ENCODE peak calls at places on chromosomes 7 and 10, in eight cellular contexts. One of them, this sample, is unnamed.

GRCh38 chr10:28906440-28906839 is 229.1 kb downstream of the BAMBI start:
- DNase-seq in tibial nerve: no peak
- DNase-seq in NB4: no peak
- DNase-seq in progenitor cell of endocrine pancreas: no peak
- DNase-seq in heart right ventricle: no peak
- DNase-seq in cardiac muscle cell: no peak
- DNase-seq in right atrium auricular region: peak
- DNase-seq in A549: no peak
- DNase-seq in this sample: no peak

GRCh38 chr7:116777613-116778380 is 84.6 kb upstream of the CAPZA2 start:
- DNase-seq in tibial nerve: no peak
- DNase-seq in NB4: no peak
- DNase-seq in progenitor cell of endocrine pancreas: no peak
- DNase-seq in heart right ventricle: no peak
- DNase-seq in cardiac muscle cell: peak
- DNase-seq in right atrium auricular region: no peak
- DNase-seq in A549: no peak
- DNase-seq in this sample: no peak

GRCh38 chr7:98300595-98301372 is 19.3 kb downstream of the BRI3 start:
- DNase-seq in tibial nerve: no peak
- DNase-seq in NB4: no peak
- DNase-seq in progenitor cell of endocrine pancreas: no peak
- DNase-seq in heart right ventricle: no peak
- DNase-seq in cardiac muscle cell: no peak
- DNase-seq in right atrium auricular region: no peak
- DNase-seq in A549: no peak
- DNase-seq in this sample: no peak

GRCh38 chr7:80150621-80151273 is 16.1 kb downstream of the GNAI1 start:
- DNase-seq in tibial nerve: no peak
- DNase-seq in NB4: no peak
- DNase-seq in progenitor cell of endocrine pancreas: no peak
- DNase-seq in heart right ventricle: no peak
- DNase-seq in cardiac muscle cell: peak
- DNase-seq in right atrium auricular region: no peak
- DNase-seq in A549: no peak
- DNase-seq in this sample: no peak

GRCh38 chr7:25250386-25250785 is 22.1 kb upstream of the NPVF start:
- DNase-seq in tibial nerve: no peak
- DNase-seq in NB4: no peak
- DNase-seq in progenitor cell of endocrine pancreas: no peak
- DNase-seq in heart right ventricle: no peak
- DNase-seq in cardiac muscle cell: no peak
- DNase-seq in right atrium auricular region: no peak
- DNase-seq in A549: no peak
- DNase-seq in this sample: no peak

GRCh38 chr7:49775065-49775948 is 1.9 kb downstream of the VWC2 start:
- DNase-seq in tibial nerve: no peak
- DNase-seq in NB4: no peak
- DNase-seq in progenitor cell of endocrine pancreas: peak
- DNase-seq in heart right ventricle: peak
- DNase-seq in cardiac muscle cell: peak
- DNase-seq in right atrium auricular region: no peak
- DNase-seq in A549: no peak
- DNase-seq in this sample: peak

GRCh38 chr10:79223346-79224048 is 123.8 kb upstream of the PPIF start:
- DNase-seq in tibial nerve: peak
- DNase-seq in NB4: peak
- DNase-seq in progenitor cell of endocrine pancreas: no peak
- DNase-seq in heart right ventricle: peak
- DNase-seq in cardiac muscle cell: peak
- DNase-seq in right atrium auricular region: peak
- DNase-seq in A549: no peak
- DNase-seq in this sample: no peak

GRCh38 chr7:46007990-46008643 is 87.0 kb upstream of the IGFBP3 start:
- DNase-seq in tibial nerve: no peak
- DNase-seq in NB4: no peak
- DNase-seq in progenitor cell of endocrine pancreas: no peak
- DNase-seq in heart right ventricle: no peak
- DNase-seq in cardiac muscle cell: peak
- DNase-seq in right atrium auricular region: no peak
- DNase-seq in A549: peak
- DNase-seq in this sample: no peak

GRCh38 chr10:47344996-47345870 is 2.9 kb upstream of the RBP3 start:
- DNase-seq in tibial nerve: no peak
- DNase-seq in NB4: no peak
- DNase-seq in progenitor cell of endocrine pancreas: no peak
- DNase-seq in heart right ventricle: no peak
- DNase-seq in cardiac muscle cell: no peak
- DNase-seq in right atrium auricular region: no peak
- DNase-seq in A549: no peak
- DNase-seq in this sample: no peak

GRCh38 chr10:70809011-70809611 is 6.6 kb upstream of the SGPL1 start:
- DNase-seq in tibial nerve: no peak
- DNase-seq in NB4: no peak
- DNase-seq in progenitor cell of endocrine pancreas: no peak
- DNase-seq in heart right ventricle: no peak
- DNase-seq in cardiac muscle cell: no peak
- DNase-seq in right atrium auricular region: no peak
- DNase-seq in A549: no peak
- DNase-seq in this sample: no peak

GRCh38 chr7:158497627-158498026 is 90.0 kb downstream of the PTPRN2 start:
- DNase-seq in tibial nerve: no peak
- DNase-seq in NB4: no peak
- DNase-seq in progenitor cell of endocrine pancreas: no peak
- DNase-seq in heart right ventricle: no peak
- DNase-seq in cardiac muscle cell: no peak
- DNase-seq in right atrium auricular region: no peak
- DNase-seq in A549: no peak
- DNase-seq in this sample: no peak

GRCh38 chr7:12269100-12269895 is 58.2 kb downstream of the TMEM106B start:
- DNase-seq in tibial nerve: no peak
- DNase-seq in NB4: no peak
- DNase-seq in progenitor cell of endocrine pancreas: no peak
- DNase-seq in heart right ventricle: no peak
- DNase-seq in cardiac muscle cell: no peak
- DNase-seq in right atrium auricular region: no peak
- DNase-seq in A549: no peak
- DNase-seq in this sample: no peak

GRCh38 chr10:46282460-46283216 is 4.2 kb upstream of the ANTXRL start:
- DNase-seq in tibial nerve: peak
- DNase-seq in NB4: peak
- DNase-seq in progenitor cell of endocrine pancreas: peak
- DNase-seq in heart right ventricle: peak
- DNase-seq in cardiac muscle cell: peak
- DNase-seq in right atrium auricular region: peak
- DNase-seq in A549: peak
- DNase-seq in this sample: peak

GRCh38 chr10:112763916-112764520 is 186.0 kb upstream of the TCF7L2 start:
- DNase-seq in tibial nerve: no peak
- DNase-seq in NB4: no peak
- DNase-seq in progenitor cell of endocrine pancreas: no peak
- DNase-seq in heart right ventricle: no peak
- DNase-seq in cardiac muscle cell: peak
- DNase-seq in right atrium auricular region: no peak
- DNase-seq in A549: no peak
- DNase-seq in this sample: no peak

GRCh38 chr10:122128357-122128756 is 139.4 kb downstream of the TACC2 start:
- DNase-seq in tibial nerve: peak
- DNase-seq in NB4: no peak
- DNase-seq in progenitor cell of endocrine pancreas: no peak
- DNase-seq in heart right ventricle: peak
- DNase-seq in cardiac muscle cell: peak
- DNase-seq in right atrium auricular region: peak
- DNase-seq in A549: no peak
- DNase-seq in this sample: no peak
- TF ChIP-seq CTCF in tibial nerve: peak
- TF ChIP-seq CTCF in NB4: no peak
- TF ChIP-seq CTCF in progenitor cell of endocrine pancreas: no peak
- TF ChIP-seq CTCF in heart right ventricle: peak
- TF ChIP-seq CTCF in cardiac muscle cell: peak
- TF ChIP-seq CTCF in right atrium auricular region: no peak
- TF ChIP-seq CTCF in A549: no peak
- TF ChIP-seq CTCF in this sample: no peak

DNA sequence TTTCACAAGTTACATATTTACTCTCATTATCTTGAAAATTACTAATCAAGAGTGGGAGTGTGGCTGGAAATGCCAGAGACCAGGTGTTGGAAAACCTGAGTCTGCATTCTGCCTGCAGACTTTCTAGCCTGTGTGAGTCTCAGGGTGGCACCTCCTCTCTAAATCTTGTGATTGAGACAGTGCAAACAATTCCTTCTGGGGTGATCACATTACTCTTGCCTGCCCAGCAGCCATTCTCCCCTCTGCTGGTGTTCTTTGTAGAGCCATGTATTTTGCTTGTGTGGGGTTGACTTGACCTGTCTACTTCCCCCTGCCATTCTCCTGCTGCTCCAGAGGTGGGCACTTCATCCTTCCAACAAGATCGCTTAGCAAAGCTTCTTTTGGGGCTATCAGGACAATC is 101.1 kb downstream of the RAPGEF5 start:
- DNase-seq in tibial nerve: no peak
- DNase-seq in NB4: no peak
- DNase-seq in progenitor cell of endocrine pancreas: no peak
- DNase-seq in heart right ventricle: no peak
- DNase-seq in cardiac muscle cell: no peak
- DNase-seq in right atrium auricular region: no peak
- DNase-seq in A549: no peak
- DNase-seq in this sample: no peak
- TF ChIP-seq CTCF in tibial nerve: no peak
- TF ChIP-seq CTCF in NB4: no peak
- TF ChIP-seq CTCF in progenitor cell of endocrine pancreas: no peak
- TF ChIP-seq CTCF in heart right ventricle: no peak
- TF ChIP-seq CTCF in cardiac muscle cell: no peak
- TF ChIP-seq CTCF in right atrium auricular region: no peak
- TF ChIP-seq CTCF in A549: no peak
- TF ChIP-seq CTCF in this sample: no peak

GRCh38 chr10:356452-356851 is 221.2 kb downstream of the ZMYND11 start:
- DNase-seq in tibial nerve: no peak
- DNase-seq in NB4: peak
- DNase-seq in progenitor cell of endocrine pancreas: no peak
- DNase-seq in heart right ventricle: no peak
- DNase-seq in cardiac muscle cell: no peak
- DNase-seq in right atrium auricular region: no peak
- DNase-seq in A549: no peak
- DNase-seq in this sample: no peak
- TF ChIP-seq CTCF in tibial nerve: no peak
- TF ChIP-seq CTCF in NB4: no peak
- TF ChIP-seq CTCF in progenitor cell of endocrine pancreas: no peak
- TF ChIP-seq CTCF in heart right ventricle: no peak
- TF ChIP-seq CTCF in cardiac muscle cell: no peak
- TF ChIP-seq CTCF in right atrium auricular region: no peak
- TF ChIP-seq CTCF in A549: no peak
- TF ChIP-seq CTCF in this sample: no peak

DNA sequence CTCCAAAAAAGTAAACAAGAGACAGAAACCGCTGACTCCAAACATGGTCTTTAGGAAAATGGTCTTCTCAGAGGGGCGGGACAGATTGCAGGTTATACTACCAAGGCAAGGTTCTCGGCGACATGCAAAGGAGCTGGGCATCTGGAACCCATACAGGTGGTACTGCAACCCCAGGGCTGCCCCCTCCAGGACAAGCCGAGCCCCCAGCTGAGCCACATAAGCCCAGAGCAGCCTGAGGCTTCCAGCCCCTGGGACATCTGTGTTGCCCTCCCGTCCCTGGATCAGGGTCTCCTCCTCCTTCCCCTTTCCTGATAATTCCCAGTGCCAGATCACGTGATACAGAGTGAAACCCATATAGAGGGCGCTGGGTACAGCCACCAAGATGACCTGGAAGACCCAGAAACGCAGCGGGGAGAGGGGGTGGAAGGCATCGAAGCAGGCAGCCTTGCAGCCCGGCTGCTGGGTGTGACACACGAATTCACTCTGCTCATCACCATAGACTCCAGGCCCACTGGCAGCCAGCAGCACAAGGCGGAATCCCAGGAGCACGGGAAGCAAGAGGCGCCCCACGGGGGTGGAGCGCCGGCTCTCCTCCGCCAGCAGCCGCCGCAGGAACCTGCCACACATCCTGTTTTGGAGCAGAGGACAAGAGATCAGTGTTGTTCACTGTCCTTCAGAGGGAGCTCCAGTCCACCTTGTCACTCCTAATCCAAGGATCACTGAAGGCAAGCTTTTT is at the start of gene GJC3:
- DNase-seq in tibial nerve: no peak
- DNase-seq in NB4: peak
- DNase-seq in progenitor cell of endocrine pancreas: no peak
- DNase-seq in heart right ventricle: peak
- DNase-seq in cardiac muscle cell: peak
- DNase-seq in right atrium auricular region: peak
- DNase-seq in A549: peak
- DNase-seq in this sample: peak
- TF ChIP-seq CTCF in tibial nerve: peak
- TF ChIP-seq CTCF in NB4: peak
- TF ChIP-seq CTCF in progenitor cell of endocrine pancreas: peak
- TF ChIP-seq CTCF in heart right ventricle: peak
- TF ChIP-seq CTCF in cardiac muscle cell: peak
- TF ChIP-seq CTCF in right atrium auricular region: no peak
- TF ChIP-seq CTCF in A549: peak
- TF ChIP-seq CTCF in this sample: no peak

DNA sequence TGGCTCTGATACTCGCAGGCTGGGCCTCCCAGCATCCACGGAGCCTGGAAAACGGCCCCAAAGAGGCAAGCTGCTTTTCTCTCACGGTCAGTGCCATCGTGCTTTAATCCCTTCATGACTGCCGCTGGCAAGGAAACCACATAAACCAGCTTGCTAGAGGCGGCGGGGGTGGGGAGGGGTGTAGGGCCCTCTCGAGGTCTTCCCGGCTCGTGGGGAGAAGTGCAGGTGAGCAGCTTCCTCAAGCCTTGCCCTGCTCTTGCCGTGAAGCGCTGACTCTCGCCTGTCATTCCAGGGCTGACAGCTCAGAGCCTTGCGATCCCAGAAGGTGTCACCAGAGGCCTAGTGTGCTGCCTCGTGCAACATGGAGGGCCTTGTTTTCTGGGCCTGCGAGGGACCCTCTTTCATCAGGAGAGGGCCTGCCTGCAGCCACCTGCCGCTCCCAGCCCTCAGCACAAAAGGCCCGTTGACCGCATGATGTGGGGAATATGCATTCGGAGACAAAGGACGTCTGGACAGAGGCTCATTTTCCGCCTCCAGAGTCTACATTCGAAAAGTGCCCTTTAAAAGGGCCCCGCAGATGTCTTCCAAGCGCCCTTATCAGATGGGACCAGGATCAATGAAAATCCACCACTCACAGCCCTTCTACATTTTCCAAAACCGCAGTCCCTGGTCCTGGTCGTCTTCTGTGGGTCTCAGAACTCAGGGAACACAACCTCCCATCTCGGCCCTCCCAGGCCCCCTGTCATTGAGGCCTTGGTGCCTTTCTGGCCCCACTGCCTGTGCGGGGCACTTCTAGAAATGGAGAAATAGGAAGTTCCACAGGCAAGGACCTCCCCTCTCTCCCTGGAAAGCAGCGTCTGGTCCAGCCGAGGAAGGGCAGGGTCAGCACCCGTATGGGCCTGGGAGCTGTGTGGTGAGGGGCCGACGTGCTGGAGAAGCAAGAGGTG is 58.7 kb downstream of the ZRANB1 start:
- DNase-seq in tibial nerve: no peak
- DNase-seq in NB4: no peak
- DNase-seq in progenitor cell of endocrine pancreas: no peak
- DNase-seq in heart right ventricle: no peak
- DNase-seq in cardiac muscle cell: peak
- DNase-seq in right atrium auricular region: peak
- DNase-seq in A549: no peak
- DNase-seq in this sample: no peak
- TF ChIP-seq CTCF in tibial nerve: peak
- TF ChIP-seq CTCF in NB4: no peak
- TF ChIP-seq CTCF in progenitor cell of endocrine pancreas: no peak
- TF ChIP-seq CTCF in heart right ventricle: no peak
- TF ChIP-seq CTCF in cardiac muscle cell: peak
- TF ChIP-seq CTCF in right atrium auricular region: no peak
- TF ChIP-seq CTCF in A549: no peak
- TF ChIP-seq CTCF in this sample: no peak

This sample was measured in mesothelial cell of epicardium.